ENCODE peak calls at places on chromosome 16, in ten cellular contexts. R is colonic mucosa; Q is mesothelial cell of epicardium; B is IMR-90; X is CD8-positive, alpha-beta T cell; Y is fibroblast of pulmonary artery; L is natural killer cell; D is MCF 10A; A is Peyer's patch; M is HFFc6. H is an unnamed sample.

GRCh38 chr16:49491736-49492089 is 118.1 kb downstream of the C16orf78 start:
- DNase-seq in R (no peak), B (no peak), Q (no peak), L (no peak), D (peak), Y (no peak), A (no peak), M (no peak), X (no peak), H (peak)

GRCh38 chr16:82425661-82426060 is 201.1 kb upstream of the CDH13 start:
- DNase-seq in X (no peak), Q (no peak), D (peak), R (no peak), L (no peak), Y (no peak), M (no peak), A (no peak), B (no peak), H (no peak)

GRCh38 chr16:2195316-2196161 is 866 bp downstream of the CASKIN1 start:
- DNase-seq in R (no peak), Y (no peak), L (no peak), D (no peak), B (no peak), M (no peak), X (no peak), A (no peak), Q (no peak), H (no peak)

GRCh38 chr16:2151188-2152091 is 3.0 kb downstream of the RAB26 start:
- DNase-seq in L (no peak), M (no peak), A (no peak), Q (no peak), R (no peak), D (peak), B (no peak), Y (no peak), X (no peak), H (no peak)

GRCh38 chr16:71698491-71698890 is 26.0 kb downstream of the PHLPP2 start:
- DNase-seq in D (no peak), B (no peak), A (no peak), Q (no peak), L (no peak), Y (no peak), R (no peak), M (no peak), X (no peak), H (no peak)

GRCh38 chr16:6836771-6837170 is 495.9 kb upstream of the RBFOX1 start:
- DNase-seq in B (no peak), D (no peak), A (no peak), M (no peak), X (no peak), R (no peak), L (no peak), Q (no peak), Y (no peak), H (no peak)

GRCh38 chr16:82671743-82672142 is 45.0 kb downstream of the CDH13 start:
- DNase-seq in Q (no peak), D (peak), L (no peak), M (no peak), Y (no peak), B (no peak), A (peak), X (no peak), R (no peak), H (no peak)

GRCh38 chr16:49937886-49938285 is 82.0 kb upstream of the ZNF423 start:
- DNase-seq in R (no peak), L (no peak), B (no peak), D (no peak), A (no peak), X (no peak), Q (no peak), M (no peak), Y (no peak), H (no peak)

GRCh38 chr16:82627811-82628339 is 1.1 kb downstream of the CDH13 start:
- DNase-seq in R (no peak), L (no peak), Q (peak), A (no peak), Y (peak), X (no peak), B (peak), D (peak), M (peak), H (peak)

GRCh38 chr16:78553268-78554044 is 454.0 kb downstream of the WWOX start:
- DNase-seq in R (no peak), L (no peak), B (no peak), A (no peak), D (no peak), M (no peak), Y (no peak), Q (no peak), X (no peak), H (no peak)
- TF ChIP-seq CTCF in R (no peak), L (no peak), B (no peak), A (no peak), D (no peak), M (no peak), Y (no peak), Q (no peak), X (no peak), H (no peak)

GRCh38 chr16:78249056-78249455 is 149.6 kb downstream of the WWOX start:
- DNase-seq in B (no peak), Q (no peak), D (no peak), Y (no peak), A (peak), M (no peak), L (no peak), R (no peak), X (no peak), H (peak)
- TF ChIP-seq CTCF in B (no peak), Q (no peak), D (no peak), Y (no peak), A (no peak), M (no peak), L (no peak), R (no peak), X (no peak), H (no peak)

DNA sequence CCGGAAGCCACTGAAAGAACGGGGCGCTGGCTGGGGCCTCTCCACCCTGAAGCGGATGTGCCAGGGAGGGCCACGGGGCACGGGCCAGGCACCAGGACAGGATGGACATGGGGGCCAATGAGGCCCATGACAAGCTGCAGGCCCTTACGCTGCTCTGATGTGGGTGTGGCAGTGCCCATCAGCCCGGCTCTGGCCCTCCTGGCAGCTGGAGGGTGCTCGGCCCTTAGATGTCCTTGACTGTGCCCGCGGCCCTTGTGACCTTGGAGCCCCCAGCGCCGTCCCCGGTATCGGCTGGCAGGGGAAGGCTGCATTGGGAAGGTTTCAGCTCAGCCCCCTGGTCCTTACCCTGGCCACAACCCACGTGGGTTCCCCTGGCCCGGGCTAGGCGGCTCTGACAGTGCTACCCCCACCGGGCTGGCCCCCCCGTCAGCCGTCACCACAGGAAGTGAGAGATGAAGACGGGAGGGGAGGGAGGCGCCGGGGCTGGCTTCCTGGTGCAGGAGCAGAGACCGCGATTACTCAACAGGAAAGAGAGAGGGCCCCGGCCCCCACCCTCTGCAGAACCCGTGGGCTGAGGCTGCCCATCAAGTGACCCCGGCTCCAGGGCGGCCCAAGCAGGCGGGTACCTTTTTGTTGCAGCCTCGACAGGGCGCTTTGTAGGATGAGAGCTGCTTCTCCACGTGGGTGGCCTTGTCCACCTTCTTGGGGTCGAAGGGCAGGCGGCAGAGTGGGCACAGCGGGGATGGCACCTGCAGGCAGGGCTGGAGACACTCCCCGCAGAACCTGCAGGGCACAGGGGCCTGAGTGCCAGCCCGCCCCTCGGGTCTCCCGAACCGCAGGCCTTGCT is 5.3 kb downstream of the RNF166 start:
- DNase-seq in X (peak), D (no peak), A (peak), R (peak), M (peak), Y (peak), B (peak), Q (no peak), L (peak), H (peak)
- TF ChIP-seq CTCF in X (no peak), D (no peak), A (no peak), R (no peak), M (no peak), Y (no peak), B (no peak), Q (no peak), L (no peak), H (no peak)

GRCh38 chr16:57982345-57982744 is 11.4 kb upstream of the CNGB1 start:
- DNase-seq in X (no peak), A (no peak), B (no peak), R (no peak), D (no peak), Y (no peak), M (no peak), L (no peak), Q (no peak), H (no peak)

GRCh38 chr16:57976331-57976796 is 5.4 kb upstream of the CNGB1 start:
- DNase-seq in L (no peak), Y (peak), R (no peak), D (peak), Q (no peak), B (no peak), X (no peak), A (no peak), M (no peak), H (no peak)

GRCh38 chr16:57979006-57979585 is 8.2 kb upstream of the CNGB1 start:
- DNase-seq in M (no peak), R (no peak), Q (no peak), X (no peak), Y (no peak), B (no peak), A (no peak), D (no peak), L (no peak), H (no peak)

GRCh38 chr16:57981636-57982035 is 10.7 kb upstream of the CNGB1 start:
- DNase-seq in M (no peak), X (no peak), A (no peak), B (no peak), Q (no peak), Y (no peak), R (no peak), L (no peak), D (no peak), H (no peak)

GRCh38 chr16:57977418-57978069 is 6.6 kb upstream of the CNGB1 start:
- DNase-seq in B (no peak), D (no peak), A (no peak), L (no peak), Y (no peak), X (no peak), Q (no peak), R (no peak), M (no peak), H (no peak)
- TF ChIP-seq CTCF in B (no peak), D (no peak), A (no peak), L (no peak), Y (no peak), X (no peak), Q (no peak), R (no peak), M (no peak), H (no peak)

DNA sequence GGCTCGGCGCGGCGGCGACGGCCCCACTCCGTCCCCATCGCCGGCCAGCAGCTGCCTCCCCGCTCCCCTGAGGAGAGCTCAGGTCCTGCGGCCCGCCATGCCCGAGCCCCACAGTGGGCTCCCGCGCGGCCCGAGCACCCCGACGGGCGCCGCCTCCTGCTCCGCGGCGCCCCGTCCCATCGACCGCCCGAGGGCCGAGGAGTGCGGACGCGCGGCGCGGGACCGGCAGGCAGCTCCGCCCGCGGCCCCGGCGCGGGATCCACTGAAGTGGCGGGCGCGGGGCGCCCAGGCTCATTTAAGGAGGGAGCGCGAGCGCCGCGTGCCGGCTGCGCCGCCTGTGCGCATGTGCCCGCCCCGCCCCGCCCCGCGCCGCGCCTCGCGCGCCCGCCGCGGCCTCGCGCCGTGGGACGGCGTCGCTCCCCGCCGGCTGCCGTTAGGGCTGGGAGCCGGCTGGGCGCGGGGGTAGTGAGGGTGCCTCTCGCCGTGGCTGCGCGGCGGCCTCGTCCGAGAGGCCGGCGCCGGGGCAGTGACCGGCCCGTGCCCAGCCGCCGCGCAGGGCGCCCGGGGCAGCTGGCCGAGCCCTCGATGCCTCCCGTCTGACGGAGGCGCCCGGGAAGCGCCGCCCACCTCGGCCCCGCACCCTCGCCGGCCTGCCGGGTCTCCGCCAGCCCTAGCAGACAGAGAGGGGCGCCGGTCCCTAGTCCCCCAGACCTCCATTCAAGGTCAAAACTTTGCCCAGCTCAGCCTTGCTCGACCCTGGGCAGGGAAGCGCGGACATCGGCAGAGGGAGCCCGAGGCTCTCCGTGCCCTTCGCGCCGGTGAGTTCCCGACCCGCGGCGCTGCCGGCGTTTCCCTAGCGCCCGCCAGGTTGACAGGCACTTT is at the start of gene NETO2:
- DNase-seq in Q (peak), A (peak), M (peak), Y (peak), X (peak), L (peak), R (peak), B (peak), D (peak), H (peak)
- TF ChIP-seq CTCF in Q (no peak), A (no peak), M (peak), Y (peak), X (peak), L (no peak), R (peak), B (peak), D (peak), H (peak)

DNA sequence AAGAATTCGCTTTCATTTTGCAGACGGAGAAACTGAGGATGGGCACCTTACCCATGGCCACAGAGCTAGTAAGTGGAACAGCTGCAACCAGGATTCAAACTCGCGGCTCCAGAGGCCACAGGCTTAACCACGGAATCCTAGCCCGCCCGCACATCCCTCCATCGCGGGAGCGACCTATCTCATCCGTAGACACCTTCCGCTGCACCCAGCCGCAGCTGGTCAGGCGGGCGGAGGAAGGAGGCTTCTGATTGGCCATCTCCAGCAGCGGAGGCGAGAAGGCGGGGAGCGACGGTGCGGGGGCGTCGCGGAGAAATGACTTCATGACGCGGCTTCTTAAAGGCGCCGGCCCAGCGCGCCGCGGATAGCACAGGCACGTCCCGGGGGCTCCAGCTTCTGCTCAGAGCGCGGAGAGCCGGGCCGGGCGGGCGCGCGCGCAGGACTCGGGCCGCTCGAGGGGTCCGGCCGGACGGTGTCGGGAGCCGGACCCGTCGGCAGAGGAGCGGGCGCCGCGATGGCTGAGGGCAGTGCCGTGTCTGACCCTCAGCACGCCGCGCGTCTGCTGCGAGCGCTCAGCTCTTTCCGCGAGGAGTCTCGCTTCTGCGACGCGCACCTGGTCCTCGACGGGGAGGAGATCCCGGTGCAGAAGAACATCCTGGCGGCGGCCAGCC is at the start of gene GAN:
- DNase-seq in Y (peak), R (peak), L (peak), B (peak), A (peak), D (peak), Q (peak), M (peak), X (peak), H (peak)
- TF ChIP-seq CTCF in Y (no peak), R (no peak), L (no peak), B (no peak), A (no peak), D (no peak), Q (no peak), M (no peak), X (no peak), H (no peak)

GRCh38 chr16:20740007-20740883 is 1.4 kb downstream of the THUMPD1 start:
- DNase-seq in Q (no peak), M (peak), A (no peak), R (peak), L (no peak), B (no peak), D (peak), Y (peak), X (no peak), H (peak)
- TF ChIP-seq CTCF in Q (no peak), M (peak), A (no peak), R (peak), L (peak), B (peak), D (peak), Y (peak), X (peak), H (peak)

GRCh38 chr16:67423015-67423414 is 6.7 kb upstream of the ZDHHC1 start:
- DNase-seq in Q (no peak), Y (no peak), M (no peak), D (no peak), A (no peak), R (no peak), B (no peak), X (no peak), L (no peak), H (no peak)
- TF ChIP-seq CTCF in Q (no peak), Y (no peak), M (no peak), D (no peak), A (no peak), R (no peak), B (no peak), X (no peak), L (no peak), H (no peak)

DNA sequence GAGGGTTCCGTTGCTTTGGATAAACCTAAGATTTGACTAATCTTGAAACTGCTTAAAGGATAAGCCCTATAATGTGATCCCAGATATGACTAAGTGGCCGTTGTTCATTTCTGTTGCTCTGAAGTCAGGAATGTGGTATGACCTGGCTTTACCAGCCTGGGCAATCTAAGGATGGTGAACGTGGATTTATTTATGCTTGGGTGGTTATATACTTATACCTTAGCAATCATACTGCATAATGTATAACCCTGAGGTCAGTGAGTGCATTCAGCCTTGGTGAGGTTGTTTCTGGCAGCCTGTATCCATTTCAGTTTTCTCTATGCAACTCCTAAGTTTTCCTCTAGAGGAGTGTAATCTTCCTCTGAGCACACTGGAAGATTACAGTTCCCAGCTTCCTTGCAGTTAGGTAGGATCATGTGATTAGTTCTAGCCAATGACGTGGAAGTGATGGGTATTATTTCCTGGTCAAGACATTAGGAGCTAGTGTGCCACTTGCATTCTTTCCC is 41.9 kb downstream of the FTO start:
- DNase-seq in D (peak), B (peak), A (no peak), R (no peak), Y (peak), Q (no peak), L (no peak), M (peak), X (no peak), H (no peak)
- TF ChIP-seq CTCF in D (no peak), B (peak), A (no peak), R (no peak), Y (peak), Q (no peak), L (no peak), M (peak), X (no peak), H (no peak)